ENCODE peak calls at places on chromosomes 13 and 19, in five cellular contexts. One of them, this sample, is unnamed.

GRCh38 chr13:110161112-110161897 is 145.7 kb downstream of the COL4A1 start:
- DNase-seq in heart right ventricle: no peak
- DNase-seq in Peyer's patch: no peak
- DNase-seq in iris pigment epithelial cell: no peak
- DNase-seq in epithelial cell of esophagus: peak; percentile 24
- DNase-seq in this sample: peak; percentile 81

GRCh38 chr13:20002766-20003165 is 44.2 kb downstream of the ZMYM2 start:
- DNase-seq in iris pigment epithelial cell: no peak
- DNase-seq in Peyer's patch: no peak
- DNase-seq in epithelial cell of esophagus: no peak
- DNase-seq in heart right ventricle: no peak
- DNase-seq in this sample: no peak

GRCh38 chr19:17282488-17283256 is 971 bp downstream of the ANKLE1 start:
- DNase-seq in Peyer's patch: peak; percentile 89
- DNase-seq in heart right ventricle: peak; percentile 78
- DNase-seq in epithelial cell of esophagus: peak; percentile 82
- DNase-seq in iris pigment epithelial cell: peak; percentile 65
- DNase-seq in this sample: peak; percentile 94

GRCh38 chr19:38731654-38732301 is 12.5 kb downstream of the CAPN12 start:
- DNase-seq in epithelial cell of esophagus: no peak
- DNase-seq in iris pigment epithelial cell: no peak
- DNase-seq in Peyer's patch: peak; percentile 75
- DNase-seq in heart right ventricle: no peak
- DNase-seq in this sample: peak; percentile 57

GRCh38 chr13:110388141-110388943 is 81.3 kb downstream of the COL4A2 start:
- DNase-seq in heart right ventricle: peak; percentile 72
- DNase-seq in epithelial cell of esophagus: peak; percentile 67
- DNase-seq in Peyer's patch: no peak
- DNase-seq in iris pigment epithelial cell: peak; percentile 85
- DNase-seq in this sample: peak; percentile 75

GRCh38 chr13:52695856-52696255 is 43.2 kb downstream of the SUGT1 start:
- DNase-seq in epithelial cell of esophagus: peak; percentile 79
- DNase-seq in Peyer's patch: no peak
- DNase-seq in heart right ventricle: no peak
- DNase-seq in iris pigment epithelial cell: peak; percentile 86
- DNase-seq in this sample: no peak

GRCh38 chr19:3272532-3272931 is 48.1 kb downstream of the CELF5 start:
- DNase-seq in epithelial cell of esophagus: no peak
- DNase-seq in iris pigment epithelial cell: no peak
- DNase-seq in heart right ventricle: no peak
- DNase-seq in Peyer's patch: no peak
- DNase-seq in this sample: no peak

GRCh38 chr19:6340493-6341201 is 7.2 kb upstream of the ACER1 start:
- DNase-seq in heart right ventricle: no peak
- DNase-seq in Peyer's patch: no peak
- DNase-seq in epithelial cell of esophagus: no peak
- DNase-seq in iris pigment epithelial cell: no peak
- DNase-seq in this sample: no peak

GRCh38 chr13:66154354-66154753 is 1075.8 kb downstream of the PCDH9 start:
- DNase-seq in heart right ventricle: no peak
- DNase-seq in iris pigment epithelial cell: peak; percentile 4
- DNase-seq in epithelial cell of esophagus: no peak
- DNase-seq in Peyer's patch: no peak
- DNase-seq in this sample: no peak